ENCODE peak calls at places on chromosome 12, in five cellular contexts. H is neural progenitor cell, U is IMR-90, V is neuronal stem cell, W is MM.1S. N is an unnamed sample.
A peak's percentile ranks its signal among the peaks of the same experiment; 100 is the strongest.

GRCh38 chr12:124938606-124939427 is 24.4 kb upstream of the UBC start:
- DNase-seq in U (peak; percentile 88), H (peak; percentile 80), V (no peak), W (peak; percentile 59), N (peak; percentile 79)

GRCh38 chr12:101018540-101018939 is 191.5 kb downstream of the SLC5A8 start:
- DNase-seq in W (no peak), H (no peak), U (peak; percentile 91), V (no peak), N (peak; percentile 99)

GRCh38 chr12:10607885-10608458 is 5.4 kb downstream of the MAGOHB start:
- DNase-seq in U (peak; percentile 15), H (no peak), V (no peak), W (no peak), N (no peak)

GRCh38 chr12:104873374-104873773 is 84.7 kb downstream of the SLC41A2 start:
- DNase-seq in U (peak; percentile 22), W (no peak), V (no peak), H (no peak), N (no peak)

GRCh38 chr12:10393291-10393690 is 3.5 kb upstream of the KLRK1 start:
- DNase-seq in H (no peak), U (no peak), W (no peak), V (no peak), N (no peak)

GRCh38 chr12:113403435-113404415 is at the start of gene SDS:
- DNase-seq in V (no peak), W (no peak), U (peak; percentile 24), H (no peak), N (peak; percentile 48)

GRCh38 chr12:24380122-24380521 is 430.7 kb upstream of the SOX5 start:
- DNase-seq in W (no peak), V (peak; percentile 58), H (peak; percentile 81), U (peak; percentile 27), N (no peak)

GRCh38 chr12:127629066-127629820 is 637.7 kb upstream of the TMEM132C start:
- DNase-seq in U (peak; percentile 15), V (no peak), W (no peak), H (no peak), N (peak; percentile 55)

GRCh38 chr12:4826909-4827308 is 82.8 kb upstream of the KCNA1 start:
- DNase-seq in U (no peak), V (no peak), H (no peak), W (no peak), N (no peak)

GRCh38 chr12:81692008-81692407 is 67.1 kb downstream of the PPFIA2 start:
- DNase-seq in U (no peak), H (peak; percentile 2), V (no peak), W (no peak), N (no peak)

GRCh38 chr12:49417558-49417957 is 50.3 kb downstream of the SPATS2 start:
- DNase-seq in H (no peak), U (no peak), V (no peak), W (no peak), N (no peak)

GRCh38 chr12:19707948-19708409 is 268.7 kb downstream of the AEBP2 start:
- DNase-seq in V (no peak), U (peak; percentile 93), W (no peak), H (no peak), N (peak; percentile 52)

GRCh38 chr12:69739287-69740191 is 879 bp downstream of the RAB3IP start:
- DNase-seq in H (peak; percentile 87), W (peak; percentile 66), U (peak; percentile 13), V (peak; percentile 64), N (peak; percentile 39)

GRCh38 chr12:101855364-101855884 is 22.0 kb upstream of the DRAM1 start:
- DNase-seq in H (no peak), U (peak; percentile 69), W (no peak), V (no peak), N (peak; percentile 46)

GRCh38 chr12:107309020-107309419 is 215.7 kb upstream of the CRY1 start:
- DNase-seq in U (no peak), H (no peak), W (no peak), V (no peak), N (no peak)

GRCh38 chr12:49698619-49699545 is 8.3 kb downstream of the FMNL3 start:
- DNase-seq in U (peak; percentile 71), W (peak; percentile 61), V (no peak), H (peak; percentile 41), N (peak; percentile 71)

GRCh38 chr12:91139981-91140659 is 28.8 kb upstream of the LUM start:
- DNase-seq in V (no peak), U (peak; percentile 95), H (no peak), W (no peak), N (peak; percentile 85)

GRCh38 chr12:49537709-49538601 is 875 bp upstream of the KCNH3 start:
- DNase-seq in V (no peak), U (no peak), W (peak; percentile 25), H (peak; percentile 76), N (no peak)

GRCh38 chr12:109715310-109716091 is 1.9 kb downstream of the FAM222A start:
- DNase-seq in W (peak; percentile 6), V (no peak), H (peak; percentile 69), U (no peak), N (no peak)

GRCh38 chr12:58957298-58957697 is 37.0 kb upstream of the LRIG3 start:
- DNase-seq in U (no peak), V (no peak), H (no peak), W (no peak), N (no peak)

GRCh38 chr12:30016656-30017055 is 232.9 kb upstream of the TMTC1 start:
- DNase-seq in H (no peak), V (no peak), W (no peak), U (no peak), N (no peak)

GRCh38 chr12:60195483-60195882 is 599.7 kb downstream of the SLC16A7 start:
- DNase-seq in U (no peak), H (no peak), V (no peak), W (no peak), N (no peak)

GRCh38 chr12:110794623-110795280 is 52.0 kb upstream of the CCDC63 start:
- DNase-seq in U (no peak), H (no peak), W (no peak), V (no peak), N (no peak)

GRCh38 chr12:56358836-56359532 is 923 bp downstream of the STAT2 start:
- DNase-seq in H (no peak), U (peak; percentile 87), W (peak; percentile 90), V (no peak), N (peak; percentile 81)

GRCh38 chr12:95998611-95999300 is 2.6 kb upstream of the HAL start:
- DNase-seq in U (peak; percentile 61), W (peak; percentile 86), H (peak; percentile 77), V (peak; percentile 43), N (peak; percentile 32)

GRCh38 chr12:29665107-29665506 is 118.6 kb downstream of the TMTC1 start:
- DNase-seq in H (no peak), W (no peak), U (no peak), V (no peak), N (no peak)

GRCh38 chr12:117845271-117845904 is 123.4 kb downstream of the KSR2 start:
- DNase-seq in V (no peak), U (no peak), W (no peak), H (no peak), N (no peak)

GRCh38 chr12:24488091-24488596 is 460.8 kb downstream of the BCAT1 start:
- DNase-seq in W (no peak), V (no peak), U (peak; percentile 32), H (no peak), N (peak; percentile 53)

GRCh38 chr12:114838480-114838879 is 154.5 kb upstream of the TBX3 start:
- DNase-seq in V (no peak), U (no peak), W (no peak), H (peak; percentile 22), N (no peak)

GRCh38 chr12:114836609-114837008 is 152.6 kb upstream of the TBX3 start:
- DNase-seq in H (no peak), W (no peak), V (no peak), U (no peak), N (no peak)

GRCh38 chr12:114846771-114847170 is 162.8 kb upstream of the TBX3 start:
- DNase-seq in V (no peak), W (no peak), U (no peak), H (no peak), N (no peak)

GRCh38 chr12:114841557-114842251 is 157.7 kb upstream of the TBX3 start:
- DNase-seq in U (no peak), W (no peak), H (no peak), V (no peak), N (no peak)
- H3K4me2 ChIP-seq in U (no peak overlapping the region), W (no peak overlapping the region), H (no peak overlapping the region), V (no peak overlapping the region), N (no peak overlapping the region)

GRCh38 chr12:6951551-6952120 is 480 bp downstream of the PTPN6 start:
- DNase-seq in U (no peak), H (no peak), V (no peak), W (no peak), N (no peak)
- H3K4me3 ChIP-seq in U (no peak overlapping the region), H (no peak overlapping the region), V (no peak overlapping the region), W (peak overlapping the region; percentile 80), N (no peak overlapping the region)

GRCh38 chr12:2691340-2692111 is 103.2 kb upstream of the FKBP4 start:
- DNase-seq in U (no peak), W (peak; percentile 85), V (peak; percentile 30), H (peak; percentile 72), N (no peak)

GRCh38 chr12:2693204-2693860 is 101.4 kb upstream of the FKBP4 start:
- DNase-seq in U (no peak), V (no peak), W (no peak), H (peak; percentile 42), N (no peak)

GRCh38 chr12:2693980-2694379 is 100.8 kb upstream of the FKBP4 start:
- DNase-seq in H (no peak), U (no peak), W (no peak), V (no peak), N (no peak)

GRCh38 chr12:2692156-2692555 is 102.6 kb upstream of the FKBP4 start:
- DNase-seq in H (no peak), W (peak; percentile 47), V (no peak), U (no peak), N (no peak)

DNA sequence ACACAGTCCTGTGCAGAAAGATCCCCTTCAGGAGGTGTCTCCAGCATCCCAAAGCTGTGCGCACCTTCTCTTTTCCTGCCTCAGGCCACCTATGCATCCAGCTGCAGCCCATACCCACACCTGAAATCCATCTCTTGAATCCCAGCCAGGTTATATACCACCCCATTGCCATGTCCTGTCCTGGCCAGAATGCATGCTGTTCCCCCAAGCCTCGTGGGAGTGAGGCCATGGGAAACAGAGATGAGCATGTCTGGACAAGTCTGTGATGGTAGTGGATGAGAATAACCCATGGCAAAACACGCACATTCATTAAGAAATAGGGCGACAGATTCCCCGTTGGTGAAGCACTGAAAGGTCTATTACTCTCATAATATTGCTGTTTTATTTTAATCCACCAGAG is 97.7 kb upstream of the FKBP4 start:
- DNase-seq in V (no peak), W (no peak), U (no peak), H (no peak), N (no peak)
- H3K27me3 ChIP-seq in V (no peaks in the 10 kb centered on the region), W (peaks cover 6% of the 10 kb centered on the region), U (peaks cover 8% of the 10 kb centered on the region), H (peaks cover 23% of the 10 kb centered on the region), N (peaks cover 41% of the 10 kb centered on the region)

DNA sequence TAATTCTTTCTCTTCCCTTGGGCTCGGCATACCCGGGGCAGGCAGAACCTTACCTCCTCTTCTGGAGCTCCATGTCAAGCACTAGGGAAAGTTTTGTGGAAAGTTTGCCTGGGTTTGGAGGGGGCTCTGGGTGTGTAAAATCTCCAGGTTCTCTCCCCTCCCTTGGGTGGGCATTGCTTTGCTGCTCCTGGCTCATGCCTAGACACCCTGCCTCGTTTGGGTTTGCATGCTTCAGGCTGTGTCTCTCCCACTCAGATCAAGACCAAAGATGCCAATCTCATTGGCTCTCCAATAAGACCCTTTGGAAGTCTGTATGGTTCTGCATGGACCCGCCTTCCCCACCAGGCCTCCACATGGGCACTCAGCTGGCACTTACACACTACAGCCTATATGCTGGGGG is 6.2 kb upstream of the KRT2 start:
- DNase-seq in V (no peak), W (no peak), H (no peak), U (no peak), N (no peak)
- H3K4me2 ChIP-seq in V (no peak overlapping the region), W (no peak overlapping the region), H (no peak overlapping the region), U (no peak overlapping the region), N (no peak overlapping the region)

N was measured in astrocyte.